ENCODE peak calls at places on chromosomes 13 and 19, in ten cellular contexts. T is CD8-positive, alpha-beta T cell; S is GM23338; V is OCI-LY7; C is fibroblast of lung; M is neural progenitor cell; I is endodermal cell; Z is CD8-positive, alpha-beta memory T cell; A is heart left ventricle; O is heart right ventricle. B is an unnamed sample.
A peak's percentile ranks its signal among the peaks of the same experiment; 100 is the strongest.

GRCh38 chr13:26968431-26969335 is 202.9 kb downstream of the USP12 start:
- DNase-seq in T (no peak), S (no peak), V (no peak), C (peak; percentile 29), M (no peak), I (peak; percentile 65), Z (no peak), A (no peak), O (no peak), B (no peak)

GRCh38 chr19:7509625-7510024 is 6.3 kb upstream of the ZNF358 start:
- DNase-seq in T (no peak), S (peak; percentile 80), V (no peak), C (no peak), M (peak; percentile 80), I (peak; percentile 83), Z (no peak), A (no peak), O (no peak), B (no peak)

GRCh38 chr19:34317311-34317927 is 47.6 kb upstream of the GPI start:
- DNase-seq in T (peak; percentile 22), S (no peak), V (peak; percentile 20), C (peak; percentile 52), M (no peak), I (no peak), Z (peak; percentile 10), A (no peak), O (no peak), B (no peak)

GRCh38 chr13:112067871-112068305 is 939 bp downstream of the SOX1 start:
- DNase-seq in T (no peak), S (peak; percentile 76), V (no peak), C (peak; percentile 14), M (peak; percentile 76), I (peak; percentile 82), Z (no peak), A (no peak), O (no peak), B (no peak)

GRCh38 chr19:39127812-39128510 is 2.4 kb downstream of the PAK4 start:
- DNase-seq in T (no peak), S (no peak), V (no peak), C (no peak), M (no peak), I (no peak), Z (no peak), A (no peak), O (no peak), B (no peak)

GRCh38 chr19:56595548-56595899 is 422 bp downstream of the ZNF71 start:
- DNase-seq in T (no peak), S (no peak), V (no peak), C (peak; percentile 19), M (no peak), I (no peak), Z (no peak), A (no peak), O (no peak), B (no peak)

GRCh38 chr13:31639443-31640163 is 99.7 kb upstream of the RXFP2 start:
- DNase-seq in T (no peak), S (no peak), V (no peak), C (peak; percentile 12), M (no peak), I (no peak), Z (no peak), A (no peak), O (no peak), B (no peak)

GRCh38 chr13:75541287-75541686 is 3.6 kb upstream of the COMMD6 start:
- DNase-seq in T (no peak), S (no peak), V (no peak), C (no peak), M (no peak), I (no peak), Z (no peak), A (no peak), O (no peak), B (no peak)

GRCh38 chr13:37621811-37622361 is 23.3 kb upstream of the POSTN start:
- DNase-seq in T (no peak), S (no peak), V (no peak), C (peak; percentile 86), M (no peak), I (no peak), Z (no peak), A (no peak), O (no peak), B (no peak)

GRCh38 chr13:99217461-99218101 is 16.9 kb downstream of the UBAC2 start:
- DNase-seq in T (peak; percentile 50), S (no peak), V (no peak), C (no peak), M (no peak), I (no peak), Z (no peak), A (no peak), O (no peak), B (no peak)

GRCh38 chr13:60627071-60627686 is 230.2 kb downstream of the TDRD3 start:
- DNase-seq in T (no peak), S (peak; percentile 91), V (peak; percentile 37), C (peak; percentile 25), M (peak; percentile 90), I (peak; percentile 91), Z (no peak), A (no peak), O (no peak), B (no peak)

GRCh38 chr13:48776396-48776795 is 122.7 kb downstream of the CYSLTR2 start:
- DNase-seq in T (no peak), S (no peak), V (no peak), C (no peak), M (no peak), I (no peak), Z (no peak), A (no peak), O (no peak), B (no peak)

GRCh38 chr13:48775804-48776203 is 122.1 kb downstream of the CYSLTR2 start:
- DNase-seq in T (no peak), S (no peak), V (no peak), C (peak; percentile 97), M (no peak), I (no peak), Z (no peak), A (no peak), O (no peak), B (no peak)

GRCh38 chr13:48773531-48774275 is 120.0 kb downstream of the CYSLTR2 start:
- DNase-seq in T (no peak), S (no peak), V (no peak), C (no peak), M (no peak), I (no peak), Z (no peak), A (no peak), O (no peak), B (no peak)

GRCh38 chr13:48772908-48773307 is 119.2 kb downstream of the CYSLTR2 start:
- DNase-seq in T (no peak), S (no peak), V (no peak), C (no peak), M (no peak), I (no peak), Z (no peak), A (no peak), O (no peak), B (no peak)

DNA sequence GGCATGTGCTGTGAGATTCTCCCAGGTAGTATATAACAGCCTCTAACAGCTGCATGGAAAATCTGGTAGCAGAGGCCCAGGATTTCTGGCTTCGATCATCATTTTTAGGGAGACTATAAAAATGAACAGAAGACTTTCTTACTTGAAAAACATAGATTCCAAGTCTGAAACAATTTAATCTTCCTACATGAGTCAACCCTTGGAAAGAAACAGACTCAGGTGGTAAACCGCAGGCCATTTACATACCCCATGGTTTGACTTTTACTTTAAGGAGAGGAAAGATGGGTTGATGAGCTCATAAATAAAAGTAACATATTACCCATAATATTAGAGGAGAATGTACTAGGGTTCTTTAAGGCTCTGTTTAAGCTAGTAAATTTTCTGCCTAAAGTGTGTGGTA is 121.6 kb downstream of the CYSLTR2 start:
- DNase-seq in T (no peak), S (no peak), V (no peak), C (peak; percentile 95), M (no peak), I (no peak), Z (no peak), A (no peak), O (no peak), B (no peak)
- H3K27ac ChIP-seq in T (no peak overlapping the region), S (no peak overlapping the region), V (no peak overlapping the region), C (no peak overlapping the region), M (no peak overlapping the region), I (no peak overlapping the region), Z (no peak overlapping the region), A (no peak overlapping the region), O (no peak overlapping the region), B (no peak overlapping the region)

GRCh38 chr19:21463449-21464105 is 41.8 kb upstream of the ZNF429 start:
- DNase-seq in T (no peak), S (peak; percentile 98), V (no peak), C (peak; percentile 64), M (peak; percentile 90), I (peak; percentile 97), Z (no peak), A (peak; percentile 50), O (peak; percentile 38), B (no peak)
- H3K27ac ChIP-seq in T (no peak overlapping the region), S (peak overlapping the region; percentile 82), V (no peak overlapping the region), C (no peak overlapping the region), M (no peak overlapping the region), I (peak overlapping the region; percentile 87), Z (peak overlapping the region; percentile 38), A (no peak overlapping the region), O (no peak overlapping the region), B (no peak overlapping the region)

GRCh38 chr19:1232652-1233360 is 5.0 kb downstream of the CBARP start:
- DNase-seq in T (no peak), S (no peak), V (no peak), C (peak; percentile 64), M (no peak), I (no peak), Z (no peak), A (peak; percentile 66), O (no peak), B (no peak)
- H3K27ac ChIP-seq in T (no peak overlapping the region), S (peak overlapping the region; percentile 26), V (no peak overlapping the region), C (peak overlapping the region; percentile 56), M (no peak overlapping the region), I (no peak overlapping the region), Z (no peak overlapping the region), A (peak overlapping the region; percentile 40), O (peak overlapping the region; percentile 51), B (no peak overlapping the region)

GRCh38 chr19:18845961-18846360 is 14.2 kb downstream of the UPF1 start:
- DNase-seq in T (no peak), S (no peak), V (no peak), C (no peak), M (no peak), I (no peak), Z (no peak), A (no peak), O (no peak), B (no peak)

GRCh38 chr19:18848860-18849661 is 17.3 kb downstream of the UPF1 start:
- DNase-seq in T (no peak), S (no peak), V (no peak), C (no peak), M (no peak), I (no peak), Z (no peak), A (peak; percentile 86), O (peak; percentile 73), B (peak; percentile 85)

GRCh38 chr19:18846862-18847515 is 15.2 kb downstream of the UPF1 start:
- DNase-seq in T (peak; percentile 73), S (peak; percentile 92), V (peak; percentile 72), C (peak; percentile 59), M (peak; percentile 91), I (peak; percentile 93), Z (peak; percentile 51), A (peak; percentile 79), O (peak; percentile 83), B (peak; percentile 87)

GRCh38 chr19:18849838-18850400 is 18.2 kb downstream of the UPF1 start:
- DNase-seq in T (no peak), S (no peak), V (no peak), C (no peak), M (no peak), I (no peak), Z (no peak), A (no peak), O (no peak), B (no peak)

GRCh38 chr19:18847516-18848463 is 16.0 kb downstream of the UPF1 start:
- DNase-seq in T (no peak), S (no peak), V (no peak), C (no peak), M (no peak), I (no peak), Z (no peak), A (no peak), O (no peak), B (no peak)
- H3K27ac ChIP-seq in T (no peak overlapping the region), S (peak overlapping the region; percentile 64), V (no peak overlapping the region), C (peak overlapping the region; percentile 86), M (no peak overlapping the region), I (no peak overlapping the region), Z (no peak overlapping the region), A (peak overlapping the region; percentile 86), O (peak overlapping the region; percentile 86), B (peak overlapping the region; percentile 30)